ENCODE peak calls at places on chromosomes 4 and X, in nine cellular contexts. F, I, H, X, Y, A, M, S and Q are unnamed samples.

GRCh38 chr4:92303621-92304027 is at the start of gene GRID2:
- DNase-seq in F (no peak), I (peak; percentile 65), H (no peak), X (peak; percentile 29), Y (no peak), A (peak; percentile 53), M (peak; percentile 38), S (no peak), Q (no peak)

GRCh38 chr4:68249434-68249833 is 3.9 kb upstream of the TMPRSS11B start:
- DNase-seq in F (no peak), I (no peak), H (no peak), X (no peak), Y (no peak), A (no peak), M (peak; percentile 5), S (no peak), Q (no peak)

GRCh38 chrX:21656587-21657317 is 1.4 kb downstream of the KLHL34 start:
- DNase-seq in F (no peak), I (no peak), H (no peak), X (no peak), Y (no peak), A (no peak), M (no peak), S (no peak), Q (no peak)

GRCh38 chrX:141669689-141670088 is 28.9 kb downstream of the SPANXD start:
- DNase-seq in F (peak; percentile 2), I (no peak), H (no peak), X (peak; percentile 54), Y (no peak), A (peak; percentile 42), M (no peak), S (no peak), Q (no peak)

GRCh38 chr4:10879411-10880110 is 195.0 kb upstream of the CLNK start:
- DNase-seq in F (peak; percentile 59), I (no peak), H (no peak), X (peak; percentile 60), Y (no peak), A (peak; percentile 14), M (no peak), S (no peak), Q (no peak)

GRCh38 chr4:13918110-13918509 is 290.6 kb upstream of the BOD1L1 start:
- DNase-seq in F (peak; percentile 100), I (no peak), H (no peak), X (peak; percentile 99), Y (no peak), A (peak; percentile 76), M (no peak), S (no peak), Q (no peak)

GRCh38 chrX:33447285-33447684 is 235.9 kb upstream of the DMD start:
- DNase-seq in F (no peak), I (no peak), H (no peak), X (no peak), Y (no peak), A (no peak), M (no peak), S (no peak), Q (no peak)

GRCh38 chrX:23066588-23067281 is 67.0 kb downstream of the DDX53 start:
- DNase-seq in F (no peak), I (no peak), H (no peak), X (no peak), Y (no peak), A (no peak), M (no peak), S (no peak), Q (no peak)

GRCh38 chr4:26779674-26780073 is 81.0 kb upstream of the STIM2 start:
- DNase-seq in F (peak; percentile 58), I (no peak), H (no peak), X (peak; percentile 75), Y (no peak), A (peak; percentile 74), M (no peak), S (no peak), Q (no peak)

GRCh38 chrX:81238166-81238565 is 36.3 kb downstream of the SH3BGRL start:
- DNase-seq in F (no peak), I (no peak), H (no peak), X (no peak), Y (no peak), A (no peak), M (no peak), S (no peak), Q (no peak)

GRCh38 chr4:138938371-138938699 is 77.2 kb upstream of the NOCT start:
- DNase-seq in F (peak; percentile 63), I (no peak), H (no peak), X (peak; percentile 54), Y (peak; percentile 19), A (peak; percentile 82), M (peak; percentile 84), S (no peak), Q (no peak)

GRCh38 chr4:6767725-6768538 is 14.6 kb upstream of the KIAA0232 start:
- DNase-seq in F (no peak), I (no peak), H (no peak), X (no peak), Y (no peak), A (no peak), M (no peak), S (no peak), Q (peak; percentile 44)

GRCh38 chr4:4443821-4444220 is 56.9 kb downstream of the NSG1 start:
- DNase-seq in F (peak; percentile 49), I (no peak), H (no peak), X (peak; percentile 83), Y (no peak), A (peak; percentile 81), M (no peak), S (no peak), Q (no peak)

GRCh38 chr4:97072666-97073065 is 1070.6 kb downstream of the STPG2 start:
- DNase-seq in F (no peak), I (no peak), H (no peak), X (no peak), Y (no peak), A (no peak), M (no peak), S (no peak), Q (no peak)

GRCh38 chrX:56764153-56764974 is 35.3 kb downstream of the NBDY start:
- DNase-seq in F (peak; percentile 91), I (no peak), H (peak; percentile 72), X (peak; percentile 62), Y (no peak), A (peak; percentile 90), M (no peak), S (no peak), Q (peak; percentile 50)

GRCh38 chrX:106278951-106279350 is 110.8 kb downstream of the PWWP3B start:
- DNase-seq in F (no peak), I (no peak), H (no peak), X (peak; percentile 19), Y (no peak), A (no peak), M (no peak), S (no peak), Q (no peak)

GRCh38 chrX:154051210-154051810 is 31.6 kb upstream of the IRAK1 start:
- DNase-seq in F (peak; percentile 66), I (peak; percentile 58), H (peak; percentile 71), X (peak; percentile 43), Y (peak; percentile 47), A (peak; percentile 76), M (peak; percentile 23), S (no peak), Q (peak; percentile 29)

GRCh38 chr4:177532363-177532762 is 90.1 kb upstream of the AGA start:
- DNase-seq in F (no peak), I (no peak), H (no peak), X (no peak), Y (no peak), A (no peak), M (no peak), S (no peak), Q (no peak)

GRCh38 chrX:69232945-69233344 is 67.7 kb upstream of the PJA1 start:
- DNase-seq in F (peak; percentile 7), I (no peak), H (no peak), X (no peak), Y (peak; percentile 12), A (no peak), M (no peak), S (no peak), Q (no peak)